ENCODE peak calls at places on chromosomes 11 and 22, in nine cellular contexts. G is PC-9, E is left lung, Q is GM23248, F is heart left ventricle, S is lower lobe of right lung, Z is aorta, Y is cardiac muscle cell, I is neuronal stem cell. M is an unnamed sample. For H3K4me1, the result is how much of the 10 kb centered on the place peaks cover.

GRCh38 chr11:92880391-92880790 is 89.1 kb upstream of the MTNR1B start:
- DNase-seq in S (no peak), E (no peak), Q (peak), Y (peak), Z (no peak), G (no peak), F (no peak), I (no peak), M (no peak)

GRCh38 chr22:23762866-23763578 is at the start of gene C22orf15:
- DNase-seq in E (no peak), Y (peak), Z (no peak), I (no peak), F (no peak), G (no peak), Q (peak), S (no peak), M (no peak)

GRCh38 chr11:123135863-123136446 is 59.1 kb downstream of the CLMP start:
- DNase-seq in I (no peak), Z (no peak), E (no peak), F (peak), S (no peak), Y (peak), Q (peak), G (no peak), M (no peak)

GRCh38 chr11:15863411-15863810 is 492.9 kb downstream of the SOX6 start:
- DNase-seq in F (no peak), E (no peak), Q (no peak), Z (no peak), S (no peak), G (no peak), Y (no peak), I (no peak), M (no peak)

GRCh38 chr11:72353861-72354260 is 80.5 kb downstream of the CLPB start:
- DNase-seq in I (no peak), E (no peak), Y (peak), Q (peak), G (peak), Z (no peak), S (no peak), F (no peak), M (no peak)

GRCh38 chr11:16853859-16854258 is 115.4 kb downstream of the C11orf58 start:
- DNase-seq in Q (no peak), E (no peak), Z (no peak), I (no peak), S (no peak), Y (no peak), G (no peak), F (no peak), M (no peak)

GRCh38 chr22:45262931-45263789 is 21.6 kb upstream of the UPK3A start:
- DNase-seq in Y (no peak), Z (peak), E (peak), F (peak), G (no peak), S (peak), Q (peak), I (no peak), M (peak)

GRCh38 chr11:77188912-77189491 is 61.0 kb downstream of the MYO7A start:
- DNase-seq in Y (no peak), G (no peak), S (peak), Z (no peak), E (no peak), F (no peak), I (no peak), Q (no peak), M (no peak)

GRCh38 chr11:75308116-75308515 is 43.3 kb downstream of the ARRB1 start:
- DNase-seq in F (no peak), I (no peak), S (no peak), Z (no peak), Q (no peak), G (no peak), E (no peak), Y (no peak), M (peak)

GRCh38 chr22:35352214-35353111 is 28.4 kb upstream of the HMOX1 start:
- DNase-seq in G (peak), S (peak), Q (peak), Y (no peak), Z (peak), E (peak), F (peak), I (no peak), M (peak)

GRCh38 chr11:114496915-114497314 is 57.6 kb downstream of the REXO2 start:
- DNase-seq in Q (no peak), Y (no peak), Z (no peak), G (no peak), S (no peak), E (no peak), I (no peak), F (no peak), M (no peak)

GRCh38 chr11:67998150-67999045 is 5.5 kb downstream of the UNC93B1 start:
- DNase-seq in I (no peak), Q (no peak), Y (no peak), F (no peak), G (no peak), Z (no peak), E (peak), S (peak), M (peak)

GRCh38 chr11:62578541-62578940 is 4.8 kb upstream of the EEF1G start:
- DNase-seq in E (no peak), Z (no peak), Y (no peak), I (no peak), G (no peak), S (no peak), F (no peak), Q (no peak), M (no peak)

GRCh38 chr11:126140106-126140931 is 71.1 kb downstream of the RPUSD4 start:
- DNase-seq in E (no peak), G (no peak), I (no peak), Q (peak), Z (no peak), S (no peak), Y (peak), F (no peak), M (no peak)

GRCh38 chr11:37503411-37504065 is 905.5 kb upstream of the RAG2 start:
- DNase-seq in I (no peak), Z (no peak), G (no peak), S (no peak), Q (no peak), E (no peak), F (no peak), Y (no peak), M (no peak)

GRCh38 chr22:37218771-37219411 is 6.6 kb upstream of the SSTR3 start:
- DNase-seq in I (no peak), Y (no peak), F (no peak), S (no peak), Q (no peak), G (no peak), Z (no peak), E (no peak), M (no peak)

GRCh38 chr11:30091728-30092127 is 74.9 kb upstream of the KCNA4 start:
- DNase-seq in Y (no peak), Z (no peak), I (no peak), E (no peak), S (no peak), G (no peak), Q (no peak), F (no peak), M (no peak)

GRCh38 chr11:92980291-92980690 is 10.8 kb downstream of the MTNR1B start:
- DNase-seq in F (no peak), I (no peak), Q (no peak), E (no peak), S (no peak), Y (no peak), Z (no peak), G (no peak), M (no peak)

GRCh38 chr11:70063121-70063520 is 15.0 kb upstream of the ANO1 start:
- DNase-seq in S (no peak), I (no peak), Q (no peak), G (no peak), Z (no peak), F (no peak), Y (no peak), E (no peak), M (no peak)

GRCh38 chr11:132312161-132312560 is 941.7 kb downstream of the NTM start:
- DNase-seq in Y (peak), Z (no peak), E (no peak), F (no peak), G (no peak), Q (peak), S (no peak), I (no peak), M (no peak)

GRCh38 chr11:42066113-42066512 is 606.7 kb upstream of the LRRC4C start:
- DNase-seq in F (peak), E (no peak), S (no peak), Q (peak), G (peak), I (no peak), Y (peak), Z (no peak), M (no peak)

GRCh38 chr11:17543574-17544180 is 539 bp downstream of the USH1C start:
- DNase-seq in Q (no peak), S (no peak), E (no peak), Y (no peak), Z (no peak), I (no peak), F (no peak), G (no peak), M (no peak)

GRCh38 chr11:38169286-38169685 is 1571.2 kb upstream of the RAG2 start:
- DNase-seq in E (no peak), S (no peak), I (no peak), Q (peak), G (no peak), Y (peak), F (no peak), Z (no peak), M (no peak)

GRCh38 chr22:49735411-49736311 is 92.0 kb downstream of the BRD1 start:
- DNase-seq in I (peak), Q (peak), Y (peak), Z (peak), S (no peak), G (no peak), F (peak), E (peak), M (no peak)

GRCh38 chr11:44671234-44671633 is 55.5 kb upstream of the TSPAN18 start:
- DNase-seq in G (no peak), E (no peak), I (no peak), S (no peak), Y (no peak), F (no peak), Q (no peak), Z (no peak), M (no peak)

GRCh38 chr11:2698386-2699184 is 1.2 kb downstream of the KCNQ1OT1 start:
- DNase-seq in S (no peak), Q (peak), E (peak), I (no peak), Y (no peak), G (no peak), F (no peak), Z (peak), M (no peak)

GRCh38 chr11:65418431-65418680 is 4.2 kb upstream of the NEAT1 start:
- DNase-seq in I (no peak), Z (no peak), S (no peak), G (no peak), Q (no peak), F (no peak), Y (no peak), E (no peak), M (no peak)

GRCh38 chr11:74925281-74925680 is 23.6 kb downstream of the XRRA1 start:
- DNase-seq in Z (no peak), S (no peak), F (no peak), G (no peak), E (no peak), Y (no peak), I (no peak), Q (peak), M (no peak)

GRCh38 chr11:82732348-82732733 is 1.3 kb downstream of the FAM181B start:
- DNase-seq in F (no peak), I (no peak), E (no peak), Y (no peak), G (no peak), S (no peak), Z (no peak), Q (no peak), M (no peak)
- H3K4me3 ChIP-seq in F (peak), I (no peak), E (no peak), Y (peak), G (no peak), S (peak), Z (no peak), Q (no peak), M (peak)

GRCh38 chr11:95706974-95707387 is 82.6 kb downstream of the FAM76B start:
- DNase-seq in F (no peak), S (no peak), G (no peak), E (no peak), I (no peak), Q (no peak), Z (no peak), Y (no peak), M (no peak)
- H3K4me1 ChIP-seq in F (under half), S (under half), G (under half), E (under half), I (under half), Q (under half), Z (under half), Y (under half), M (under half)

GRCh38 chr11:33689089-33689488 is 11.5 kb downstream of the C11orf91 start:
- DNase-seq in S (no peak), G (no peak), F (no peak), I (no peak), Q (peak), Y (no peak), E (no peak), Z (no peak), M (no peak)
- H3K27ac ChIP-seq in S (peak), G (peak), F (peak), I (no peak), Q (peak), Y (no peak), E (peak), Z (no peak), M (peak)

DNA sequence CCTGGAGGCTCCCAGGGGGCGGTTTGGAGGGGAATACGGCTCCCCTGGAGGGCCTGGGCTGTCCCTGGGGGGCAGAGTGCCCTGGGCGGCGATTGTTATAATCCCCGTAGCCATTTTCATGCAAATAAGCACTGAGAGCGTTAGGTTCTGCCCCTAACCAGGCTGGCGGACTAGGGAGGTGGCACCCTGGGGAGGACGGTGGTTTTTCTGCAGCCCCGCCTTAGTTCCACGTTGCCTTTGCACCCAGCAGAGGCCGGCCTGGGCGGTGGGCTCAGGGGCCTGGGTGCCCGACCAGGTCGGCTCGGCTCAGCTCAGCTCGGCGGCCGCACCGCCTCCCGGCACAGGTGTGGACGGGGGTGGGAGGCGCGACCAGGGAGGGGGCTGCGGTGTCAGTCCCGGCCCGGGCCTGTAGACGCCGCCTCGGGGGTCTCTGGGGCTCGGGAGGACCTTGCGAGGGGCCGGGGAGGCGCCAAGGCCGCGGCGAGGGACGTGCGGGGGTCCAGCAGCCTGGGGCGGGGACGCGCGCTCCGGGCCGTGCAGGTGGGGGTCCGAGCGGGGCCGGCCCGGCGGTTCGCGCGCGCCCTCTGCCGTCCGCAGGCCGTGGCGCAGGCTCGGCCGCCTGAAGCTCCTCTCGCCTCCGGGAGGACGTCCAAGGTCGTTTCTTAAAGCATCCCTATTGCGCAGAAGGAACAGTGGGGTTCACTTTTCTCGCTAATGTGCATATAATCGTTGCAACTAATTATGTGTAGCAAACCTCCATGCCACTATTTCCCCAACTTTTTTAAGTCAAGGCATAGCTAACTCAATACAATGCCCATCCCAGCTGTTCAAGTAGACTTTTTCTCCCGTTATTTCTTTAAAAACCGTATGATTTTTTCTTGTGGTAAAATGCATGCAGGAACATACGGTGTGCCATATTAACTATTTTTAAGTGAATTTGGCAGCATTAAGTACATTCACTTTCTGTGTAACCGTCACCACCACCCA is 2.5 kb upstream of the DUSP8 start:
- DNase-seq in Y (peak), E (no peak), F (peak), Q (peak), I (no peak), G (peak), Z (peak), S (no peak), M (peak)
- H3K4me3 ChIP-seq in Y (peak), E (peak), F (peak), Q (no peak), I (no peak), G (peak), Z (no peak), S (peak), M (peak)

GRCh38 chr22:40507491-40507890 is 129.0 kb downstream of the MRTFA start:
- DNase-seq in Q (no peak), E (no peak), Y (no peak), I (no peak), S (no peak), G (no peak), Z (no peak), F (no peak), M (no peak)
- H3K4me1 ChIP-seq in Q (half or more), E (half or more), Y (under half), I (under half), S (half or more), G (half or more), Z (under half), F (half or more), M (half or more)

M was measured in psoas muscle.